ENCODE peak calls at places on chromosomes 11 and 22, in nine cellular contexts. One of them, this sample, is unnamed.

GRCh38 chr22:37043828-37044538 is 7.6 kb upstream of the KCTD17 start:
- DNase-seq in ovary: peak; percentile 68
- DNase-seq in GM10248: peak; percentile 91
- DNase-seq in Panc1: peak; percentile 24
- DNase-seq in mammary epithelial cell: peak; percentile 58
- DNase-seq in cardiac fibroblast: peak; percentile 61
- DNase-seq in CD4-positive, alpha-beta T cell: peak; percentile 17
- DNase-seq in colonic mucosa: peak; percentile 90
- DNase-seq in psoas muscle: peak; percentile 77
- DNase-seq in this sample: peak; percentile 52

GRCh38 chr22:38758276-38758945 is 2.6 kb upstream of the SUN2 start:
- DNase-seq in ovary: no peak
- DNase-seq in GM10248: peak; percentile 56
- DNase-seq in Panc1: no peak
- DNase-seq in mammary epithelial cell: no peak
- DNase-seq in cardiac fibroblast: no peak
- DNase-seq in CD4-positive, alpha-beta T cell: peak; percentile 82
- DNase-seq in colonic mucosa: no peak
- DNase-seq in psoas muscle: peak; percentile 47
- DNase-seq in this sample: no peak

GRCh38 chr11:12224537-12224893 is 114.1 kb downstream of the MICAL2 start:
- DNase-seq in ovary: no peak
- DNase-seq in GM10248: peak; percentile 42
- DNase-seq in Panc1: peak; percentile 17
- DNase-seq in mammary epithelial cell: peak; percentile 87
- DNase-seq in cardiac fibroblast: peak; percentile 93
- DNase-seq in CD4-positive, alpha-beta T cell: peak; percentile 82
- DNase-seq in colonic mucosa: peak; percentile 64
- DNase-seq in psoas muscle: peak; percentile 87
- DNase-seq in this sample: no peak

GRCh38 chr11:46718155-46719019 is 626 bp upstream of the F2 start:
- DNase-seq in ovary: no peak
- DNase-seq in GM10248: no peak
- DNase-seq in Panc1: no peak
- DNase-seq in mammary epithelial cell: no peak
- DNase-seq in cardiac fibroblast: peak; percentile 41
- DNase-seq in CD4-positive, alpha-beta T cell: no peak
- DNase-seq in colonic mucosa: peak; percentile 73
- DNase-seq in psoas muscle: no peak
- DNase-seq in this sample: no peak

GRCh38 chr11:113796663-113797259 is 17.2 kb downstream of the CLDN25 start:
- DNase-seq in ovary: no peak
- DNase-seq in GM10248: peak; percentile 55
- DNase-seq in Panc1: no peak
- DNase-seq in mammary epithelial cell: peak; percentile 40
- DNase-seq in cardiac fibroblast: peak; percentile 59
- DNase-seq in CD4-positive, alpha-beta T cell: no peak
- DNase-seq in colonic mucosa: peak; percentile 24
- DNase-seq in psoas muscle: no peak
- DNase-seq in this sample: no peak

GRCh38 chr11:8631395-8632110 is 37.5 kb upstream of the STK33 start:
- DNase-seq in ovary: no peak
- DNase-seq in GM10248: no peak
- DNase-seq in Panc1: no peak
- DNase-seq in mammary epithelial cell: peak; percentile 62
- DNase-seq in cardiac fibroblast: peak; percentile 73
- DNase-seq in CD4-positive, alpha-beta T cell: no peak
- DNase-seq in colonic mucosa: peak; percentile 22
- DNase-seq in psoas muscle: no peak
- DNase-seq in this sample: no peak

GRCh38 chr11:19905280-19905853 is 192.7 kb downstream of the NAV2 start:
- DNase-seq in ovary: no peak
- DNase-seq in GM10248: no peak
- DNase-seq in Panc1: no peak
- DNase-seq in mammary epithelial cell: no peak
- DNase-seq in cardiac fibroblast: peak; percentile 80
- DNase-seq in CD4-positive, alpha-beta T cell: no peak
- DNase-seq in colonic mucosa: no peak
- DNase-seq in psoas muscle: no peak
- DNase-seq in this sample: no peak

GRCh38 chr11:96254854-96255253 is 88.1 kb downstream of the MAML2 start:
- DNase-seq in ovary: no peak
- DNase-seq in GM10248: no peak
- DNase-seq in Panc1: no peak
- DNase-seq in mammary epithelial cell: no peak
- DNase-seq in cardiac fibroblast: no peak
- DNase-seq in CD4-positive, alpha-beta T cell: no peak
- DNase-seq in colonic mucosa: no peak
- DNase-seq in psoas muscle: no peak
- DNase-seq in this sample: no peak

GRCh38 chr22:19051381-19051780 is 70.8 kb downstream of the DGCR2 start:
- DNase-seq in ovary: no peak
- DNase-seq in GM10248: no peak
- DNase-seq in Panc1: no peak
- DNase-seq in mammary epithelial cell: no peak
- DNase-seq in cardiac fibroblast: no peak
- DNase-seq in CD4-positive, alpha-beta T cell: no peak
- DNase-seq in colonic mucosa: no peak
- DNase-seq in psoas muscle: no peak
- DNase-seq in this sample: no peak

GRCh38 chr11:2166091-2166851 is 5.3 kb upstream of the INS start:
- DNase-seq in ovary: peak; percentile 72
- DNase-seq in GM10248: peak; percentile 61
- DNase-seq in Panc1: no peak
- DNase-seq in mammary epithelial cell: peak; percentile 23
- DNase-seq in cardiac fibroblast: no peak
- DNase-seq in CD4-positive, alpha-beta T cell: peak; percentile 28
- DNase-seq in colonic mucosa: peak; percentile 42
- DNase-seq in psoas muscle: no peak
- DNase-seq in this sample: no peak

GRCh38 chr11:79439430-79439892 is 1.4 kb downstream of the TENM4 start:
- DNase-seq in ovary: peak; percentile 63
- DNase-seq in GM10248: peak; percentile 16
- DNase-seq in Panc1: no peak
- DNase-seq in mammary epithelial cell: peak; percentile 44
- DNase-seq in cardiac fibroblast: no peak
- DNase-seq in CD4-positive, alpha-beta T cell: no peak
- DNase-seq in colonic mucosa: peak; percentile 19
- DNase-seq in psoas muscle: no peak
- DNase-seq in this sample: no peak

GRCh38 chr22:19775496-19776325 is 15.1 kb downstream of the TBX1 start:
- DNase-seq in ovary: no peak
- DNase-seq in GM10248: no peak
- DNase-seq in Panc1: no peak
- DNase-seq in mammary epithelial cell: no peak
- DNase-seq in cardiac fibroblast: no peak
- DNase-seq in CD4-positive, alpha-beta T cell: no peak
- DNase-seq in colonic mucosa: no peak
- DNase-seq in psoas muscle: peak; percentile 45
- DNase-seq in this sample: no peak

GRCh38 chr11:46916669-46917108 is 1.7 kb downstream of the LRP4 start:
- DNase-seq in ovary: peak; percentile 69
- DNase-seq in GM10248: peak; percentile 60
- DNase-seq in Panc1: no peak
- DNase-seq in mammary epithelial cell: peak; percentile 81
- DNase-seq in cardiac fibroblast: peak; percentile 85
- DNase-seq in CD4-positive, alpha-beta T cell: no peak
- DNase-seq in colonic mucosa: peak; percentile 62
- DNase-seq in psoas muscle: peak; percentile 83
- DNase-seq in this sample: no peak

GRCh38 chr11:93089474-93090102 is 108.2 kb downstream of the SLC36A4 start:
- DNase-seq in ovary: no peak
- DNase-seq in GM10248: peak; percentile 14
- DNase-seq in Panc1: peak; percentile 41
- DNase-seq in mammary epithelial cell: peak; percentile 63
- DNase-seq in cardiac fibroblast: peak; percentile 61
- DNase-seq in CD4-positive, alpha-beta T cell: no peak
- DNase-seq in colonic mucosa: peak; percentile 38
- DNase-seq in psoas muscle: no peak
- DNase-seq in this sample: no peak

GRCh38 chr22:44406581-44407403 is 91.2 kb downstream of the RTL6 start:
- DNase-seq in ovary: peak; percentile 13
- DNase-seq in GM10248: no peak
- DNase-seq in Panc1: no peak
- DNase-seq in mammary epithelial cell: no peak
- DNase-seq in cardiac fibroblast: no peak
- DNase-seq in CD4-positive, alpha-beta T cell: no peak
- DNase-seq in colonic mucosa: no peak
- DNase-seq in psoas muscle: peak; percentile 28
- DNase-seq in this sample: no peak

GRCh38 chr11:77412814-77413213 is 61.1 kb downstream of the PAK1 start:
- DNase-seq in ovary: no peak
- DNase-seq in GM10248: no peak
- DNase-seq in Panc1: no peak
- DNase-seq in mammary epithelial cell: no peak
- DNase-seq in cardiac fibroblast: no peak
- DNase-seq in CD4-positive, alpha-beta T cell: no peak
- DNase-seq in colonic mucosa: no peak
- DNase-seq in psoas muscle: no peak
- DNase-seq in this sample: no peak

GRCh38 chr11:13140873-13141655 is 131.9 kb downstream of the RASSF10 start:
- DNase-seq in ovary: no peak
- DNase-seq in GM10248: no peak
- DNase-seq in Panc1: no peak
- DNase-seq in mammary epithelial cell: peak; percentile 92
- DNase-seq in cardiac fibroblast: peak; percentile 18
- DNase-seq in CD4-positive, alpha-beta T cell: no peak
- DNase-seq in colonic mucosa: peak; percentile 34
- DNase-seq in psoas muscle: no peak
- DNase-seq in this sample: no peak

GRCh38 chr11:41989173-41989572 is 529.7 kb upstream of the LRRC4C start:
- DNase-seq in ovary: no peak
- DNase-seq in GM10248: no peak
- DNase-seq in Panc1: no peak
- DNase-seq in mammary epithelial cell: no peak
- DNase-seq in cardiac fibroblast: no peak
- DNase-seq in CD4-positive, alpha-beta T cell: no peak
- DNase-seq in colonic mucosa: no peak
- DNase-seq in psoas muscle: no peak
- DNase-seq in this sample: no peak

DNA sequence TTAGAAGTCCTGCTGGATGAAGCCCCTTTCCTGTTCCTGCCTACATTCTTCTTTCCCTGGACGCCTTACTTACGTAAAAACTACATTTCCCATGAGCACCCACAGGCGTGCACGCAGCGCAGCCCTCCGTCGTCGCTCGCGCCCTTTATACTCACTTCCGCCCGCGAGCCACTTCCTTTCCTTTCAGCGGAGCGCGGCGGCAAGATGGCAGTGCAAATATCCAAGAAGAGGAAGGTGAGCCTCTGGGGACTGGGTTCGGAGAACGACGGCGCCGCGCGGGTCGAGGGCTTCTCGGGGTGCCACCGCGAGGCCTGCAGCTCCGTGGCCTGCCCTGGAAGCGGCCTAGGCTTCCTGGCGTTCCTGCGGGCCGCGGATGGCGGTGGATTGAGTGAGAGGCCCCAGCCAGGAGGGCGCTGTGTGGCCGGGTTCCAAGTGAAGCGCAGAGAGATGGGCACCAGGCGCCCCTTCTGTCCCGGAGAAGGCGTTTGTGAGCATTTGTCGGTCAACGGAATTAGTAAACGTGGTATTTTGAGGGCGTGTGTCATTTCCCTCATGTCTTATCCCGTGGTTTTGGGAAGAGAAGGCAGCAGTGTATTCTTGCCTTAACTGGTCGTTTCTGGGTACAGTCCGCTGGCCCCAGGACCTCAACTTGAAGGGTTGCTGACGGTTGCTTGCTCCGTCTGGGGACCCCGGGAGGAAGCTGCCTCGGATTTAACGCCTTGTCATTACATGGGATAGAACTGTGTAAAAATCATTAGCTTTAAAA is at the start of gene RPS3:
- DNase-seq in ovary: peak; percentile 93
- DNase-seq in GM10248: peak; percentile 93
- DNase-seq in Panc1: peak; percentile 69
- DNase-seq in mammary epithelial cell: peak; percentile 89
- DNase-seq in cardiac fibroblast: peak; percentile 93
- DNase-seq in CD4-positive, alpha-beta T cell: peak; percentile 84
- DNase-seq in colonic mucosa: peak; percentile 92
- DNase-seq in psoas muscle: peak; percentile 95
- DNase-seq in this sample: peak; percentile 83
- TF ChIP-seq CTCF in ovary: peak; percentile 27
- TF ChIP-seq CTCF in GM10248: peak; percentile 13
- TF ChIP-seq CTCF in Panc1: no peak
- TF ChIP-seq CTCF in mammary epithelial cell: peak; percentile 26
- TF ChIP-seq CTCF in cardiac fibroblast: no peak
- TF ChIP-seq CTCF in CD4-positive, alpha-beta T cell: peak; percentile 33
- TF ChIP-seq CTCF in colonic mucosa: no peak
- TF ChIP-seq CTCF in psoas muscle: peak; percentile 12
- TF ChIP-seq CTCF in this sample: no peak

GRCh38 chr22:43094085-43094484 is 4.9 kb upstream of the TTLL1 start:
- DNase-seq in ovary: no peak
- DNase-seq in GM10248: no peak
- DNase-seq in Panc1: no peak
- DNase-seq in mammary epithelial cell: peak; percentile 73
- DNase-seq in cardiac fibroblast: no peak
- DNase-seq in CD4-positive, alpha-beta T cell: no peak
- DNase-seq in colonic mucosa: peak; percentile 56
- DNase-seq in psoas muscle: no peak
- DNase-seq in this sample: no peak
- TF ChIP-seq CTCF in ovary: no peak
- TF ChIP-seq CTCF in GM10248: no peak
- TF ChIP-seq CTCF in Panc1: no peak
- TF ChIP-seq CTCF in mammary epithelial cell: peak; percentile 51
- TF ChIP-seq CTCF in cardiac fibroblast: no peak
- TF ChIP-seq CTCF in CD4-positive, alpha-beta T cell: no peak
- TF ChIP-seq CTCF in colonic mucosa: no peak
- TF ChIP-seq CTCF in psoas muscle: no peak
- TF ChIP-seq CTCF in this sample: no peak

DNA sequence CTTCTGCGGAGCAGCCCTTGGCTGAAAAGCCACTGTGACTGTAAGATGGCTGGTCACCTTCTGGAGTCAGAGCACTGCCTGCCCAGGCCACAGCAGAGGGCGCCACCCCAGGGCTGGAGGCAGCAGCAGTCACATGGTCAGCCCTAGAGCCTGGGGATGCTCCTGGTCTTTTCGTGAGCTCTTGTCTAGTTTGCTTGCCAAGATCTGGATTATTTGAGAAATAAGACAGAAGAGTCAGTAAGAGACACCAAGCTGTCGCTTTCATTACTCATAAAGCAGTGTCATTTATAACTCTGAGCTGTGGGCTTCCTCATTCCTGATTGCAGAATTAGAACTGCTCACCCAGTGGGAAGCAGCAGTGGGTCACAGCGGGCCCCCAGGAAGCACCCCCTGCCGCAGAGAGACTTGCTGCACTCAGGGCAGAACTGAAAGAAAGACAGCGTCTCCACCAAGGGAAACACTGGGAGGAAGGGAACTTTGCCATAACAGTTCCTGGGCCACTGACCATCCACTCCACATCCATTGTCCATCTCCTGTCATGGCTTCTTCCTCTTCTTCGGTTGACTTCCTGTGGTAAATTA is 56.7 kb downstream of the PPP6R2 start:
- DNase-seq in ovary: no peak
- DNase-seq in GM10248: peak; percentile 56
- DNase-seq in Panc1: no peak
- DNase-seq in mammary epithelial cell: no peak
- DNase-seq in cardiac fibroblast: peak; percentile 14
- DNase-seq in CD4-positive, alpha-beta T cell: peak; percentile 12
- DNase-seq in colonic mucosa: peak; percentile 41
- DNase-seq in psoas muscle: peak; percentile 59
- DNase-seq in this sample: no peak
- TF ChIP-seq CTCF in ovary: no peak
- TF ChIP-seq CTCF in GM10248: peak; percentile 63
- TF ChIP-seq CTCF in Panc1: no peak
- TF ChIP-seq CTCF in mammary epithelial cell: peak; percentile 52
- TF ChIP-seq CTCF in cardiac fibroblast: peak; percentile 61
- TF ChIP-seq CTCF in CD4-positive, alpha-beta T cell: no peak
- TF ChIP-seq CTCF in colonic mucosa: peak; percentile 30
- TF ChIP-seq CTCF in psoas muscle: peak; percentile 29
- TF ChIP-seq CTCF in this sample: no peak

GRCh38 chr22:46104881-46105493 is 45.3 kb upstream of the PPARA start:
- DNase-seq in ovary: no peak
- DNase-seq in GM10248: no peak
- DNase-seq in Panc1: no peak
- DNase-seq in mammary epithelial cell: no peak
- DNase-seq in cardiac fibroblast: no peak
- DNase-seq in CD4-positive, alpha-beta T cell: no peak
- DNase-seq in colonic mucosa: no peak
- DNase-seq in psoas muscle: no peak
- DNase-seq in this sample: no peak
- TF ChIP-seq CTCF in ovary: no peak
- TF ChIP-seq CTCF in GM10248: no peak
- TF ChIP-seq CTCF in Panc1: no peak
- TF ChIP-seq CTCF in mammary epithelial cell: peak; percentile 32
- TF ChIP-seq CTCF in cardiac fibroblast: no peak
- TF ChIP-seq CTCF in CD4-positive, alpha-beta T cell: no peak
- TF ChIP-seq CTCF in colonic mucosa: no peak
- TF ChIP-seq CTCF in psoas muscle: no peak
- TF ChIP-seq CTCF in this sample: no peak

This sample was measured in activated B cell treated with CpG ODN at 0.5 μM for 24 hours.